ENCODE peak calls at places on chromosomes 5 and 9, in seven cellular contexts. One of them, this sample, is unnamed.

GRCh38 chr5:148912714-148913398 is 86.4 kb downstream of the ADRB2 start:
- DNase-seq in stimulated activated CD8-positive, alpha-beta memory T cell treated with anti-CD3 and anti-CD28 coated beads, Interleukin-2, amount 100 ng/mL, for 1 hour: no peak
- DNase-seq in SIG-M5: no peak
- DNase-seq in tibial artery: no peak
- DNase-seq in substantia nigra: no peak
- DNase-seq in stromal cell of bone marrow: peak
- DNase-seq in cardiac muscle cell: no peak
- DNase-seq in this sample: peak

GRCh38 chr5:14588758-14589543 is 7.4 kb downstream of the OTULINL start:
- DNase-seq in stromal cell of bone marrow: no peak
- DNase-seq in SIG-M5: no peak
- DNase-seq in tibial artery: no peak
- DNase-seq in cardiac muscle cell: no peak
- DNase-seq in substantia nigra: no peak
- DNase-seq in stimulated activated CD8-positive, alpha-beta memory T cell treated with anti-CD3 and anti-CD28 coated beads, Interleukin-2, amount 100 ng/mL, for 1 hour: no peak
- DNase-seq in this sample: no peak

GRCh38 chr9:31519011-31519410 is 865.4 kb upstream of the ACO1 start:
- DNase-seq in tibial artery: no peak
- DNase-seq in SIG-M5: no peak
- DNase-seq in stromal cell of bone marrow: no peak
- DNase-seq in substantia nigra: no peak
- DNase-seq in stimulated activated CD8-positive, alpha-beta memory T cell treated with anti-CD3 and anti-CD28 coated beads, Interleukin-2, amount 100 ng/mL, for 1 hour: no peak
- DNase-seq in cardiac muscle cell: no peak
- DNase-seq in this sample: no peak

GRCh38 chr9:98218562-98219363 is 26.3 kb upstream of the CORO2A start:
- DNase-seq in stimulated activated CD8-positive, alpha-beta memory T cell treated with anti-CD3 and anti-CD28 coated beads, Interleukin-2, amount 100 ng/mL, for 1 hour: no peak
- DNase-seq in substantia nigra: no peak
- DNase-seq in SIG-M5: no peak
- DNase-seq in tibial artery: no peak
- DNase-seq in cardiac muscle cell: no peak
- DNase-seq in stromal cell of bone marrow: no peak
- DNase-seq in this sample: peak

GRCh38 chr5:146409081-146409671 is 38.0 kb upstream of the TCERG1 start:
- DNase-seq in cardiac muscle cell: no peak
- DNase-seq in substantia nigra: no peak
- DNase-seq in SIG-M5: no peak
- DNase-seq in tibial artery: no peak
- DNase-seq in stimulated activated CD8-positive, alpha-beta memory T cell treated with anti-CD3 and anti-CD28 coated beads, Interleukin-2, amount 100 ng/mL, for 1 hour: no peak
- DNase-seq in stromal cell of bone marrow: peak
- DNase-seq in this sample: peak

GRCh38 chr9:37128051-37128450 is 7.7 kb downstream of the ZCCHC7 start:
- DNase-seq in tibial artery: no peak
- DNase-seq in substantia nigra: no peak
- DNase-seq in stimulated activated CD8-positive, alpha-beta memory T cell treated with anti-CD3 and anti-CD28 coated beads, Interleukin-2, amount 100 ng/mL, for 1 hour: no peak
- DNase-seq in cardiac muscle cell: no peak
- DNase-seq in SIG-M5: no peak
- DNase-seq in stromal cell of bone marrow: no peak
- DNase-seq in this sample: no peak

GRCh38 chr9:88799706-88800682 is 191.3 kb upstream of the S1PR3 start:
- DNase-seq in tibial artery: no peak
- DNase-seq in SIG-M5: no peak
- DNase-seq in substantia nigra: no peak
- DNase-seq in cardiac muscle cell: peak
- DNase-seq in stimulated activated CD8-positive, alpha-beta memory T cell treated with anti-CD3 and anti-CD28 coated beads, Interleukin-2, amount 100 ng/mL, for 1 hour: no peak
- DNase-seq in stromal cell of bone marrow: no peak
- DNase-seq in this sample: no peak

GRCh38 chr9:2228641-2229040 is 213.5 kb downstream of the SMARCA2 start:
- DNase-seq in SIG-M5: no peak
- DNase-seq in stimulated activated CD8-positive, alpha-beta memory T cell treated with anti-CD3 and anti-CD28 coated beads, Interleukin-2, amount 100 ng/mL, for 1 hour: no peak
- DNase-seq in substantia nigra: no peak
- DNase-seq in cardiac muscle cell: no peak
- DNase-seq in tibial artery: no peak
- DNase-seq in stromal cell of bone marrow: no peak
- DNase-seq in this sample: no peak

GRCh38 chr5:94440015-94440414 is 178.4 kb downstream of the KIAA0825 start:
- DNase-seq in stromal cell of bone marrow: no peak
- DNase-seq in substantia nigra: no peak
- DNase-seq in SIG-M5: no peak
- DNase-seq in cardiac muscle cell: no peak
- DNase-seq in tibial artery: no peak
- DNase-seq in stimulated activated CD8-positive, alpha-beta memory T cell treated with anti-CD3 and anti-CD28 coated beads, Interleukin-2, amount 100 ng/mL, for 1 hour: no peak
- DNase-seq in this sample: no peak

GRCh38 chr5:57720656-57721055 is 238.0 kb upstream of the ACTBL2 start:
- DNase-seq in substantia nigra: no peak
- DNase-seq in SIG-M5: no peak
- DNase-seq in cardiac muscle cell: no peak
- DNase-seq in stromal cell of bone marrow: no peak
- DNase-seq in tibial artery: no peak
- DNase-seq in stimulated activated CD8-positive, alpha-beta memory T cell treated with anti-CD3 and anti-CD28 coated beads, Interleukin-2, amount 100 ng/mL, for 1 hour: no peak
- DNase-seq in this sample: no peak

GRCh38 chr9:87276327-87276841 is 221.3 kb upstream of the DAPK1 start:
- DNase-seq in SIG-M5: no peak
- DNase-seq in substantia nigra: no peak
- DNase-seq in cardiac muscle cell: no peak
- DNase-seq in stromal cell of bone marrow: peak
- DNase-seq in stimulated activated CD8-positive, alpha-beta memory T cell treated with anti-CD3 and anti-CD28 coated beads, Interleukin-2, amount 100 ng/mL, for 1 hour: no peak
- DNase-seq in tibial artery: no peak
- DNase-seq in this sample: peak

GRCh38 chr5:466661-467310 is 23.8 kb downstream of the EXOC3 start:
- DNase-seq in stimulated activated CD8-positive, alpha-beta memory T cell treated with anti-CD3 and anti-CD28 coated beads, Interleukin-2, amount 100 ng/mL, for 1 hour: no peak
- DNase-seq in cardiac muscle cell: no peak
- DNase-seq in stromal cell of bone marrow: no peak
- DNase-seq in tibial artery: peak
- DNase-seq in SIG-M5: no peak
- DNase-seq in substantia nigra: no peak
- DNase-seq in this sample: no peak

GRCh38 chr5:154642499-154643245 is 112.5 kb upstream of the LARP1 start:
- DNase-seq in substantia nigra: no peak
- DNase-seq in stromal cell of bone marrow: no peak
- DNase-seq in SIG-M5: no peak
- DNase-seq in cardiac muscle cell: no peak
- DNase-seq in tibial artery: no peak
- DNase-seq in stimulated activated CD8-positive, alpha-beta memory T cell treated with anti-CD3 and anti-CD28 coated beads, Interleukin-2, amount 100 ng/mL, for 1 hour: no peak
- DNase-seq in this sample: no peak

GRCh38 chr9:98772364-98773155 is 23.8 kb downstream of the ANKS6 start:
- DNase-seq in stimulated activated CD8-positive, alpha-beta memory T cell treated with anti-CD3 and anti-CD28 coated beads, Interleukin-2, amount 100 ng/mL, for 1 hour: no peak
- DNase-seq in cardiac muscle cell: no peak
- DNase-seq in tibial artery: no peak
- DNase-seq in SIG-M5: no peak
- DNase-seq in stromal cell of bone marrow: no peak
- DNase-seq in substantia nigra: no peak
- DNase-seq in this sample: no peak

GRCh38 chr5:69341520-69342161 is 9.0 kb upstream of the CCDC125 start:
- DNase-seq in substantia nigra: no peak
- DNase-seq in cardiac muscle cell: no peak
- DNase-seq in stimulated activated CD8-positive, alpha-beta memory T cell treated with anti-CD3 and anti-CD28 coated beads, Interleukin-2, amount 100 ng/mL, for 1 hour: no peak
- DNase-seq in tibial artery: no peak
- DNase-seq in stromal cell of bone marrow: no peak
- DNase-seq in SIG-M5: no peak
- DNase-seq in this sample: no peak

GRCh38 chr5:669111-669841 is 23.9 kb downstream of the TPPP start:
- DNase-seq in stromal cell of bone marrow: no peak
- DNase-seq in cardiac muscle cell: peak
- DNase-seq in tibial artery: peak
- DNase-seq in substantia nigra: peak
- DNase-seq in SIG-M5: no peak
- DNase-seq in stimulated activated CD8-positive, alpha-beta memory T cell treated with anti-CD3 and anti-CD28 coated beads, Interleukin-2, amount 100 ng/mL, for 1 hour: peak
- DNase-seq in this sample: no peak

GRCh38 chr5:56818409-56819026 is 3.2 kb downstream of the MAP3K1 start:
- DNase-seq in stimulated activated CD8-positive, alpha-beta memory T cell treated with anti-CD3 and anti-CD28 coated beads, Interleukin-2, amount 100 ng/mL, for 1 hour: no peak
- DNase-seq in stromal cell of bone marrow: no peak
- DNase-seq in SIG-M5: no peak
- DNase-seq in cardiac muscle cell: no peak
- DNase-seq in tibial artery: no peak
- DNase-seq in substantia nigra: no peak
- DNase-seq in this sample: no peak

GRCh38 chr5:177369050-177369912 is 11.6 kb downstream of the RGS14 start:
- DNase-seq in SIG-M5: no peak
- DNase-seq in stimulated activated CD8-positive, alpha-beta memory T cell treated with anti-CD3 and anti-CD28 coated beads, Interleukin-2, amount 100 ng/mL, for 1 hour: no peak
- DNase-seq in stromal cell of bone marrow: no peak
- DNase-seq in cardiac muscle cell: peak
- DNase-seq in tibial artery: no peak
- DNase-seq in substantia nigra: no peak
- DNase-seq in this sample: no peak

GRCh38 chr9:14670718-14671117 is 22.5 kb downstream of the ZDHHC21 start:
- DNase-seq in stromal cell of bone marrow: peak
- DNase-seq in cardiac muscle cell: no peak
- DNase-seq in substantia nigra: no peak
- DNase-seq in tibial artery: no peak
- DNase-seq in stimulated activated CD8-positive, alpha-beta memory T cell treated with anti-CD3 and anti-CD28 coated beads, Interleukin-2, amount 100 ng/mL, for 1 hour: no peak
- DNase-seq in SIG-M5: no peak
- DNase-seq in this sample: no peak

GRCh38 chr9:131810351-131811170 is 70.7 kb upstream of the RAPGEF1 start:
- DNase-seq in cardiac muscle cell: no peak
- DNase-seq in substantia nigra: no peak
- DNase-seq in SIG-M5: no peak
- DNase-seq in stimulated activated CD8-positive, alpha-beta memory T cell treated with anti-CD3 and anti-CD28 coated beads, Interleukin-2, amount 100 ng/mL, for 1 hour: no peak
- DNase-seq in tibial artery: no peak
- DNase-seq in stromal cell of bone marrow: no peak
- DNase-seq in this sample: no peak

GRCh38 chr5:52710310-52710971 is 77.3 kb upstream of the ITGA1 start:
- DNase-seq in cardiac muscle cell: no peak
- DNase-seq in stromal cell of bone marrow: no peak
- DNase-seq in SIG-M5: no peak
- DNase-seq in substantia nigra: no peak
- DNase-seq in tibial artery: no peak
- DNase-seq in stimulated activated CD8-positive, alpha-beta memory T cell treated with anti-CD3 and anti-CD28 coated beads, Interleukin-2, amount 100 ng/mL, for 1 hour: no peak
- DNase-seq in this sample: no peak

GRCh38 chr9:121278535-121279169 is 10.7 kb downstream of the GSN start:
- DNase-seq in substantia nigra: no peak
- DNase-seq in stromal cell of bone marrow: peak
- DNase-seq in cardiac muscle cell: peak
- DNase-seq in stimulated activated CD8-positive, alpha-beta memory T cell treated with anti-CD3 and anti-CD28 coated beads, Interleukin-2, amount 100 ng/mL, for 1 hour: no peak
- DNase-seq in tibial artery: peak
- DNase-seq in SIG-M5: no peak
- DNase-seq in this sample: peak

GRCh38 chr5:112968411-112969106 is 8.0 kb upstream of the DCP2 start:
- DNase-seq in SIG-M5: no peak
- DNase-seq in cardiac muscle cell: no peak
- DNase-seq in substantia nigra: no peak
- DNase-seq in stromal cell of bone marrow: no peak
- DNase-seq in tibial artery: no peak
- DNase-seq in stimulated activated CD8-positive, alpha-beta memory T cell treated with anti-CD3 and anti-CD28 coated beads, Interleukin-2, amount 100 ng/mL, for 1 hour: no peak
- DNase-seq in this sample: no peak

GRCh38 chr5:173326501-173326960 is 1.7 kb downstream of the STC2 start:
- DNase-seq in cardiac muscle cell: peak
- DNase-seq in SIG-M5: no peak
- DNase-seq in stromal cell of bone marrow: peak
- DNase-seq in stimulated activated CD8-positive, alpha-beta memory T cell treated with anti-CD3 and anti-CD28 coated beads, Interleukin-2, amount 100 ng/mL, for 1 hour: no peak
- DNase-seq in tibial artery: no peak
- DNase-seq in substantia nigra: no peak
- DNase-seq in this sample: peak

GRCh38 chr9:134485653-134486052 is 155.9 kb upstream of the COL5A1 start:
- DNase-seq in substantia nigra: no peak
- DNase-seq in stimulated activated CD8-positive, alpha-beta memory T cell treated with anti-CD3 and anti-CD28 coated beads, Interleukin-2, amount 100 ng/mL, for 1 hour: no peak
- DNase-seq in cardiac muscle cell: no peak
- DNase-seq in tibial artery: peak
- DNase-seq in SIG-M5: no peak
- DNase-seq in stromal cell of bone marrow: no peak
- DNase-seq in this sample: no peak

GRCh38 chr9:132994410-132995120 is 16.1 kb downstream of the GFI1B start:
- DNase-seq in stromal cell of bone marrow: no peak
- DNase-seq in substantia nigra: no peak
- DNase-seq in SIG-M5: no peak
- DNase-seq in tibial artery: no peak
- DNase-seq in cardiac muscle cell: no peak
- DNase-seq in stimulated activated CD8-positive, alpha-beta memory T cell treated with anti-CD3 and anti-CD28 coated beads, Interleukin-2, amount 100 ng/mL, for 1 hour: no peak
- DNase-seq in this sample: no peak

GRCh38 chr5:157947156-157947555 is 88.2 kb upstream of the CLINT1 start:
- DNase-seq in stromal cell of bone marrow: no peak
- DNase-seq in stimulated activated CD8-positive, alpha-beta memory T cell treated with anti-CD3 and anti-CD28 coated beads, Interleukin-2, amount 100 ng/mL, for 1 hour: no peak
- DNase-seq in tibial artery: no peak
- DNase-seq in substantia nigra: no peak
- DNase-seq in SIG-M5: no peak
- DNase-seq in cardiac muscle cell: no peak
- DNase-seq in this sample: no peak

GRCh38 chr5:98651715-98652114 is 121.7 kb upstream of the RGMB start:
- DNase-seq in stimulated activated CD8-positive, alpha-beta memory T cell treated with anti-CD3 and anti-CD28 coated beads, Interleukin-2, amount 100 ng/mL, for 1 hour: no peak
- DNase-seq in stromal cell of bone marrow: no peak
- DNase-seq in SIG-M5: no peak
- DNase-seq in substantia nigra: no peak
- DNase-seq in cardiac muscle cell: no peak
- DNase-seq in tibial artery: no peak
- DNase-seq in this sample: no peak